ENCODE peak calls at places on chromosomes 11 and 22, in four cellular contexts. One of them, this sample, is unnamed.

GRCh38 chr22:24134090-24134846 is 47.0 kb upstream of the SUSD2 start:
- DNase-seq in H4: no peak
- DNase-seq in Calu3: no peak
- DNase-seq in DND-41: peak; percentile 53
- DNase-seq in this sample: no peak

GRCh38 chr11:118305726-118306125 is 1.2 kb downstream of the CD3E start:
- DNase-seq in H4: no peak
- DNase-seq in Calu3: no peak
- DNase-seq in DND-41: peak; percentile 79
- DNase-seq in this sample: no peak

GRCh38 chr11:77423624-77424023 is 50.3 kb downstream of the PAK1 start:
- DNase-seq in H4: no peak
- DNase-seq in Calu3: no peak
- DNase-seq in DND-41: no peak
- DNase-seq in this sample: no peak

GRCh38 chr11:47123094-47123493 is 53.6 kb downstream of the ARFGAP2 start:
- DNase-seq in H4: no peak
- DNase-seq in Calu3: no peak
- DNase-seq in DND-41: no peak
- DNase-seq in this sample: no peak

GRCh38 chr11:14567064-14567651 is 47.0 kb upstream of the PSMA1 start:
- DNase-seq in H4: no peak
- DNase-seq in Calu3: no peak
- DNase-seq in DND-41: no peak
- DNase-seq in this sample: no peak

GRCh38 chr22:36722055-36722454 is 18.5 kb upstream of the CACNG2 start:
- DNase-seq in H4: no peak
- DNase-seq in Calu3: no peak
- DNase-seq in DND-41: no peak
- DNase-seq in this sample: no peak

GRCh38 chr11:67031791-67032561 is 9.0 kb downstream of the SYT12 start:
- DNase-seq in H4: peak; percentile 51
- DNase-seq in Calu3: no peak
- DNase-seq in DND-41: no peak
- DNase-seq in this sample: no peak

GRCh38 chr11:762421-763072 is 14.7 kb downstream of the GATD1 start:
- DNase-seq in H4: peak; percentile 58
- DNase-seq in Calu3: peak; percentile 77
- DNase-seq in DND-41: peak; percentile 41
- DNase-seq in this sample: peak; percentile 32

GRCh38 chr22:46149493-46149997 is 781 bp upstream of the PPARA start:
- DNase-seq in H4: no peak
- DNase-seq in Calu3: peak; percentile 57
- DNase-seq in DND-41: peak; percentile 69
- DNase-seq in this sample: no peak

GRCh38 chr11:1222491-1223345 is at the start of gene MUC5B:
- DNase-seq in H4: no peak
- DNase-seq in Calu3: peak; percentile 75
- DNase-seq in DND-41: no peak
- DNase-seq in this sample: peak; percentile 46

GRCh38 chr22:48319321-48320047 is 1508.2 kb downstream of the BRD1 start:
- DNase-seq in H4: no peak
- DNase-seq in Calu3: no peak
- DNase-seq in DND-41: no peak
- DNase-seq in this sample: no peak